ENCODE peak calls at places on chromosomes 12 and 14, in ten cellular contexts. I is cardiac muscle cell; M is uterus; B is ovary; A is A549; L is HepG2; Y is heart right ventricle; P is right lobe of liver; S is CD8-positive, alpha-beta memory T cell; T is heart left ventricle. X is an unnamed sample. For H3K4me1 and H3K9me3, the result is how much of the 10 kb centered on the place peaks cover.

GRCh38 chr12:71954040-71954649 is 15.5 kb downstream of the TPH2 start:
- DNase-seq in I (no peak), P (no peak), S (no peak), Y (no peak), L (no peak), A (no peak), B (no peak), T (no peak), M (no peak), X (no peak)

GRCh38 chr14:35343709-35344474 is 51.7 kb downstream of the PSMA6 start:
- DNase-seq in B (no peak), S (no peak), M (no peak), T (no peak), P (peak), Y (no peak), A (no peak), L (no peak), I (no peak), X (no peak)

GRCh38 chr12:50117057-50117622 is 5.1 kb downstream of the COX14 start:
- DNase-seq in M (no peak), P (no peak), L (no peak), A (no peak), I (peak), T (peak), S (no peak), B (no peak), Y (peak), X (no peak)

GRCh38 chr12:42482820-42483533 is 106.6 kb downstream of the PRICKLE1 start:
- DNase-seq in T (peak), P (peak), I (peak), A (peak), M (peak), Y (peak), L (peak), S (peak), B (peak), X (no peak)

GRCh38 chr14:82951171-82951570 is 1417.5 kb upstream of the SEL1L start:
- DNase-seq in T (no peak), S (no peak), Y (no peak), P (no peak), I (no peak), B (no peak), A (no peak), M (no peak), L (no peak), X (no peak)

GRCh38 chr14:69096766-69097475 is 56.0 kb downstream of the DCAF5 start:
- DNase-seq in I (no peak), T (no peak), Y (no peak), A (no peak), P (no peak), L (no peak), M (no peak), S (no peak), B (no peak), X (no peak)

GRCh38 chr14:65255583-65256443 is 153.5 kb upstream of the MAX start:
- DNase-seq in I (peak), M (no peak), L (peak), Y (no peak), S (peak), A (no peak), T (no peak), B (no peak), P (no peak), X (peak)

GRCh38 chr12:47881826-47882427 is 22.9 kb downstream of the VDR start:
- DNase-seq in P (no peak), L (no peak), S (no peak), M (peak), B (no peak), T (no peak), I (no peak), Y (no peak), A (no peak), X (no peak)

GRCh38 chr12:31017535-31017934 is 56.1 kb upstream of the DDX11 start:
- DNase-seq in B (no peak), A (no peak), P (peak), M (no peak), Y (no peak), L (no peak), I (no peak), T (no peak), S (no peak), X (no peak)

GRCh38 chr14:98634043-98634820 is 637.8 kb downstream of the BCL11B start:
- DNase-seq in L (no peak), T (no peak), P (no peak), Y (no peak), M (no peak), A (no peak), S (no peak), I (no peak), B (no peak), X (no peak)

GRCh38 chr12:14849664-14850063 is 6.3 kb upstream of the ART4 start:
- DNase-seq in S (no peak), M (no peak), I (no peak), B (no peak), Y (peak), T (no peak), P (no peak), L (no peak), A (no peak), X (no peak)

GRCh38 chr12:113334786-113335539 is at the start of gene SLC8B1:
- DNase-seq in I (peak), T (peak), M (peak), A (peak), Y (peak), P (peak), B (peak), S (peak), L (peak), X (no peak)

GRCh38 chr12:11497995-11498394 is 102.6 kb upstream of the PRB2 start:
- DNase-seq in A (no peak), T (no peak), M (no peak), L (no peak), S (no peak), I (no peak), Y (no peak), P (no peak), B (no peak), X (no peak)

GRCh38 chr12:56021882-56022497 is 1.1 kb downstream of the IKZF4 start:
- DNase-seq in A (no peak), T (no peak), P (no peak), M (no peak), L (no peak), B (no peak), I (no peak), S (no peak), Y (no peak), X (no peak)

GRCh38 chr14:90676859-90677258 is 139.4 kb downstream of the TTC7B start:
- DNase-seq in Y (no peak), A (no peak), P (no peak), S (no peak), T (no peak), I (no peak), B (no peak), M (no peak), L (no peak), X (no peak)

GRCh38 chr14:61609885-61610284 is 85.4 kb upstream of the HIF1A start:
- DNase-seq in M (no peak), B (no peak), I (no peak), T (no peak), Y (no peak), P (no peak), S (no peak), A (no peak), L (no peak), X (no peak)

GRCh38 chr14:90301580-90302181 is 30.1 kb downstream of the NRDE2 start:
- DNase-seq in M (no peak), Y (no peak), P (peak), B (no peak), I (peak), S (peak), L (peak), T (no peak), A (peak), X (no peak)

GRCh38 chr12:3170423-3171194 is 93.4 kb downstream of the TSPAN9 start:
- DNase-seq in M (no peak), B (no peak), T (no peak), A (peak), Y (no peak), P (no peak), L (no peak), I (no peak), S (no peak), X (no peak)

GRCh38 chr14:31926123-31926522 is 151.0 kb upstream of the ARHGAP5 start:
- DNase-seq in I (peak), M (no peak), A (peak), S (peak), P (no peak), L (peak), T (no peak), B (no peak), Y (no peak), X (no peak)

DNA sequence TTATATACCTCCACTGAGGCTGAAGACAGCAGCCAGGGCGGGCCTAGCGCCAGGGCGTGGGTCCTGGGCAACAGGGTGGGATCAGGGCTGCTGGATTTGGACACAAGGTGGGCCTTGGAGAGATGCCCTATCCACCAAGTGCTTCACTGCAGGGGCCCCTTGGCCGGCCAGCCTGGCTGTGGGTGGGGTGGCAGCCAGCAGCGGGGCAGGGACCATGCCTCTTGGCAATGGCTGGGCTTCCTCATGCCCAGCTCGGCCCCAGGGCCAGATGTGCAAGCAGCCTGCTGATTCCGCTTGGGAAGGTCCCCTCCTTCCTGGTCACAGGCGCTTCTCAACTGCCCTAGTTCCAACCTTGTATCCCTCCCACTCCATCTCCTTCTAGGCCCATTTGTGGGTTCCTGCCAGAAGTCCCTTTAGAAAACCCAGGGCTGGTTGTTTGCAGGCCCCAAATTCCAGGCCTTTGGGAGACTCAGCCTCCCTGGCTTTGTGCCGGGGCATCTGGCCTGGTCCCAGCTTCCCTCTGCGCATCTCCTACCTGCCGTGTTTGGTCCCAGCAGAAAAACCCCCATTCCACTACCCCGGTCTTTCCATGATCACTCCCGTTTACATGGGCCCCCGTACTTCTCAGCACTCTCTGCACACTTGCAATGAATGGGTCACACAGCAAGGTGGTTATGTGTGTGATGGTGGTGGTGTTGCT is 15.1 kb downstream of the KMT5A start:
- DNase-seq in Y (no peak), I (no peak), S (no peak), B (no peak), A (no peak), L (no peak), T (no peak), P (peak), M (peak), X (no peak)
- H3K4me3 ChIP-seq in Y (no peak), I (no peak), S (no peak), B (no peak), A (no peak), L (no peak), T (no peak), P (no peak), M (no peak), X (no peak)

GRCh38 chr14:104383088-104383805 is 196.3 kb upstream of the C14orf180 start:
- DNase-seq in M (no peak), A (no peak), T (peak), S (no peak), B (no peak), Y (no peak), L (no peak), I (no peak), P (no peak), X (no peak)
- H3K4me1 ChIP-seq in M (under half), A (under half), T (under half), S (under half), B (under half), Y (under half), L (under half), I (under half), P (under half), X (under half)

DNA sequence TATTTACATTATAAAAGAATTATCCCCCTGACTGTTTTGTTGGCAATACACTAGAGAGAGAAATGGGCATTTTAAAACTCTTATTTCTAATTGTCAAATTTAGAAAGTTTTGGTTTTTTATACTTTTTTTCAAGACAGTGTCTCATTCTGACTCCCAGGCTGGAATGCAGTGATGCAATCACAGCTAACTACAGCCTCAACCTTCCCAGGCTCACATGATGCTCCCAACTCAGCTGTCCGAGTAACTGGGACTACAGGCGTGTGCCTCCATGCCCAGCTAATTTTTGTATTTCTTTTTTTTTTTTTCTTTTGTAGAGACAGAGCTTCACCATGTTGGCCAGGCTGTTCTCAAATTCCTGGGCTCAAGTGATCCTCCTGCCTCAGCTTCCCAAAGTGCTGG is 8.3 kb upstream of the OR11H6 start:
- DNase-seq in M (no peak), P (no peak), I (no peak), A (no peak), B (no peak), L (no peak), S (no peak), Y (no peak), T (no peak), X (no peak)
- H3K9me3 ChIP-seq in M (under half), P (under half), I (under half), A (under half), B (under half), L (under half), S (under half), Y (under half), T (under half), X (under half)

DNA sequence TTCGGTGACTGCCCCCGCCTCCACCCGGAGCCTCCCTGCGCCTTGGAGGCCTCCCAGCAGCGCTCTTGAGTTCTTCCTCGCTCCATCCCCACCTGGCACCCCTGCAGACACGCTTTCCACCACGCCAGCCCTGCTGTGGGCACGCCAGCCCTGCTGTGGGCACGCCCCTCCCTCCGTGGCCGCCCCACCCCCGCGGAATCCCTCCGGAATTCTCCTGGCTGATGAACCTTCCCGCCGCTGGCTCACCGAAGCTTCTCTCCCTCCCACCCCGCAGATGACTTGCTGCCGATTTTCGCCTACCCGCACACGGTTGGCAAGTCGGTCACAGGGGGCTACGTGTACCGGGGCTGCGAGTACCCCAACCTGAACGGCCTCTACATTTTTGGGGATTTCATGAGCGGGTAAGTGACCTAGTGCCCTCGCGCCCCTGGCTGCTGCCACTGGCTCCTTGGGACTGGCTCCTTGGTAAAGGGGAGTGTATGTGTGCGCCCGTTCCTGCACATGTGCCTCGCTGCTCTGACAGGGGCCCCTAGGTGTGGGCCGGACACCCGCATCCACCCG is 15.2 kb downstream of the HHIPL1 start:
- DNase-seq in T (no peak), L (no peak), Y (no peak), I (no peak), S (no peak), B (no peak), M (no peak), P (no peak), A (no peak), X (no peak)
- H3K4me3 ChIP-seq in T (no peak), L (no peak), Y (no peak), I (no peak), S (no peak), B (no peak), M (no peak), P (no peak), A (no peak), X (peak)

DNA sequence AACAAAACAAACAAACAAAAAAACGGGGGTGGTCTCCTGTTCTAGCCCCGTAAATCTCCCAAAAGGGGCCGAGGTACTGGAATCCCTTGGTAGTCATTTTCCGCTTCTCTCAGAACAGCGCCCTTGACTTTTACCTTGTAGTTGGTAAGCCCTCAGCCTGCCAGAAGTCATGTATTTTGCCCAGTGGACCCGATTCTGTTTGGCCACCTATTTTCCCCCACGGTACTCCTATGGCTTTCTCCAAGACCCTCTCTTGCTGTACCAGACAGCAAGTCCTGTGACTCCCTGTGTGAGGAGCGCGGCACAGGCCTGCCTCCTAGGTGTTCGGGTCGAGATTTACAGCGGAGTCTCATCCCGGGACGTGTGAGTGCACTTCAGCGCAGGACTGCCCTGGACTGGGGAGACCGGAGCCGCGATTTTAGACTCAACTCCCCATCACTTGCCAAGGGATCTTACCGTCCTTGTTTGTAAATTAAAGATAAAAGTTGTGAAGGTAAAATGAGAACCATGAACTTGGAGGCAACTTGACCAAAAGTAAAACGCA is 1.1 kb upstream of the MBD6 start:
- DNase-seq in P (peak), M (peak), L (peak), Y (peak), I (peak), B (peak), S (no peak), A (no peak), T (peak), X (no peak)
- H3K4me1 ChIP-seq in P (under half), M (under half), L (under half), Y (half or more), I (under half), B (under half), S (half or more), A (half or more), T (half or more), X (under half)

DNA sequence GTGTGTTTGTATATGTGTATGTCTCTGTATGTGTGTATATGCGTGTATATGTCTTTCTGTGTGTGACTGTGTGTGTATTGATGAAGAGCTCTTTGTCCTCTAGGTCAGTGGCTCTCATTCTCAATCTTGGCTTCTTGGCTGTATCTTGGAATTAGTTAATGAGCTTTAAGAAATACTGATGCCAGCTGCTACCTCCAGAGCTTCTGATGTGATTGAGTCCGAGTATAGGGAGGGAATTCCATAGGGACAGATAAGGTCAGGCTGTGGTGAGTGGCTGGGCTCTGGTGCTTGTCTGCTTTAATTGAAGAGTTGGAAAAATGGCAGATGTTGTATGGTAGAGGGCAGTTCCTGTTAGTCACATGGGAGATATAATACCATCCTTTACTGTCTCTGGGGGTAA is 140.1 kb downstream of the C12orf75 start:
- DNase-seq in T (no peak), L (no peak), S (no peak), M (no peak), P (no peak), I (no peak), A (no peak), B (no peak), Y (no peak), X (no peak)
- H3K9me3 ChIP-seq in T (under half), L (under half), S (under half), M (under half), P (under half), I (under half), A (under half), B (under half), Y (under half), X (under half)

GRCh38 chr14:54908230-54908629 is 5.6 kb upstream of the GCH1 start:
- DNase-seq in B (no peak), I (no peak), A (no peak), P (no peak), Y (no peak), L (no peak), T (no peak), S (no peak), M (no peak), X (no peak)
- H3K4me3 ChIP-seq in B (no peak), I (no peak), A (no peak), P (no peak), Y (no peak), L (no peak), T (no peak), S (no peak), M (no peak), X (no peak)